ENCODE peak calls at places on chromosomes 4 and X, in four cellular contexts. B, H, M and Z are unnamed samples.

GRCh38 chrX:103792916-103793540 is 16.4 kb downstream of the PLP1 start:
- DNase-seq in H (no peak), M (no peak), B (no peak), Z (no peak)

GRCh38 chr4:10579700-10580099 is 104.9 kb downstream of the CLNK start:
- DNase-seq in H (no peak), B (no peak), M (no peak), Z (no peak)

GRCh38 chr4:101019941-101020401 is 327.4 kb downstream of the PPP3CA start:
- DNase-seq in H (peak; percentile 34), B (no peak), M (no peak), Z (no peak)

GRCh38 chr4:75545526-75545925 is 10.3 kb upstream of the ODAPH start:
- DNase-seq in M (no peak), B (no peak), H (no peak), Z (no peak)

GRCh38 chr4:41281038-41281634 is 24.4 kb downstream of the UCHL1 start:
- DNase-seq in M (peak; percentile 83), B (no peak), H (peak; percentile 57), Z (no peak)

GRCh38 chr4:78512357-78512920 is 39.1 kb upstream of the ANXA3 start:
- DNase-seq in B (no peak), M (peak; percentile 59), H (peak; percentile 70), Z (peak; percentile 61)

GRCh38 chr4:61468091-61468720 is 268.1 kb downstream of the ADGRL3 start:
- DNase-seq in H (no peak), M (no peak), B (no peak), Z (no peak)

GRCh38 chr4:168398188-168398587 is 79.6 kb upstream of the DDX60 start:
- DNase-seq in M (no peak), B (no peak), H (no peak), Z (no peak)

GRCh38 chrX:103480526-103480925 is 38.8 kb downstream of the RAB40A start:
- DNase-seq in M (no peak), B (no peak), H (no peak), Z (no peak)

GRCh38 chr4:24630937-24631336 is 46.6 kb upstream of the DHX15 start:
- DNase-seq in M (no peak), H (no peak), B (no peak), Z (no peak)

GRCh38 chrX:123899701-123900100 is 39.8 kb downstream of the XIAP start:
- DNase-seq in M (no peak), H (no peak), B (no peak), Z (no peak)

GRCh38 chrX:137432609-137433008 is 133.3 kb upstream of the ZIC3 start:
- DNase-seq in M (peak; percentile 37), B (no peak), H (no peak), Z (no peak)

GRCh38 chrX:65707153-65707552 is 39.7 kb downstream of the MSN start:
- DNase-seq in B (no peak), M (no peak), H (no peak), Z (no peak)

GRCh38 chrX:47370278-47370677 is at the start of gene ZNF157:
- DNase-seq in M (no peak), B (no peak), H (no peak), Z (no peak)

GRCh38 chr4:67549123-67549522 is 3.8 kb upstream of the CENPC start:
- DNase-seq in M (no peak), H (no peak), B (no peak), Z (no peak)

GRCh38 chr4:121785479-121785878 is 15.6 kb upstream of the EXOSC9 start:
- DNase-seq in B (no peak), H (no peak), M (no peak), Z (no peak)

GRCh38 chrX:19343085-19343461 is 654 bp upstream of the PDHA1 start:
- DNase-seq in M (no peak), H (no peak), B (no peak), Z (no peak)
- H3K4me3 ChIP-seq in M (peak overlapping the region; percentile 69), H (peak overlapping the region; percentile 60), B (peak overlapping the region; percentile 81), Z (no peak overlapping the region)

DNA sequence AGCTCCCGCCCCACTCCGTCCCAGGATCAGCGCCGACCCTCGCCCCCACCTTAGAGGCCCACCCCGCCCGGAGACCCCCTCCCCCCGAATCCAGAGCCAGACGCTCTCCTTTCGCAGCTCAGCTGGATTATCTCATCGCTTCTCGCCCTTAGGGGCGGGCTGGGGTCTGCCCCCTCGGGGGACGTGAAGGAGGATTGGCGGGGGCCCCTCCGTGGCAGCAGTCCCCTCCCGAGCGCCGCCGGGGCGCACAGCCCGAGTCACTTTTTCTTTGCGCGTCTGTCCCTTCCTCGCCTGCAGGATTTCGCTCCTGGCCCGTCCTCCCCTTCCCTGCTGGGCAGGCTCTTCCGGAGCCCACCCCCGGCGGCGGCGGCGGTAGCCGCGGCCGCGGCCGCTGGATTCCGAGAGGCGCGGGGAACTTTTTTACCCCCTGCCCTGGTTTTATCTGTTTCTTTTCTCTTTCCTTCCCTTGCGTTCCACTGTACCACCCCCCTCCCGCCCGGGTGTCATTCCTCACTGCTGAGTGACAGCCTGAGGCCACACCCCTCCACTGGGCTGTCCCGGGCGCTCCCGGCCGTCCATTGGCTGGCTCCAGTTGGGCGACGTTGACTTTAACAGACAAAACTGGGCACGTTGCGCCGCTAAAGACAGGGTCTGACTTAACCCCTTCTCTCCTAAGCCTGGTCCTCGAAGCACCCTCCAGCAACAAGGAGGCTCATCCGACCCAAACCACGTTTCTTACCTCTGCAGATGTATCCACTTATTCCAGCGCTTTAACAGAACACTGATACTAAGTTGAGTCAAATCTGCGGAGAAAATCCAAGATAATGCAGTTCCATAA is 467 bp upstream of the NKX3-2 start:
- DNase-seq in M (peak; percentile 86), H (peak; percentile 88), B (peak; percentile 71), Z (peak; percentile 86)
- H3K4me1 ChIP-seq in M (peaks cover 5% of the 10 kb centered on the region), H (peaks cover 12% of the 10 kb centered on the region), B (peaks cover 12% of the 10 kb centered on the region), Z (peaks cover 48% of the 10 kb centered on the region)

DNA sequence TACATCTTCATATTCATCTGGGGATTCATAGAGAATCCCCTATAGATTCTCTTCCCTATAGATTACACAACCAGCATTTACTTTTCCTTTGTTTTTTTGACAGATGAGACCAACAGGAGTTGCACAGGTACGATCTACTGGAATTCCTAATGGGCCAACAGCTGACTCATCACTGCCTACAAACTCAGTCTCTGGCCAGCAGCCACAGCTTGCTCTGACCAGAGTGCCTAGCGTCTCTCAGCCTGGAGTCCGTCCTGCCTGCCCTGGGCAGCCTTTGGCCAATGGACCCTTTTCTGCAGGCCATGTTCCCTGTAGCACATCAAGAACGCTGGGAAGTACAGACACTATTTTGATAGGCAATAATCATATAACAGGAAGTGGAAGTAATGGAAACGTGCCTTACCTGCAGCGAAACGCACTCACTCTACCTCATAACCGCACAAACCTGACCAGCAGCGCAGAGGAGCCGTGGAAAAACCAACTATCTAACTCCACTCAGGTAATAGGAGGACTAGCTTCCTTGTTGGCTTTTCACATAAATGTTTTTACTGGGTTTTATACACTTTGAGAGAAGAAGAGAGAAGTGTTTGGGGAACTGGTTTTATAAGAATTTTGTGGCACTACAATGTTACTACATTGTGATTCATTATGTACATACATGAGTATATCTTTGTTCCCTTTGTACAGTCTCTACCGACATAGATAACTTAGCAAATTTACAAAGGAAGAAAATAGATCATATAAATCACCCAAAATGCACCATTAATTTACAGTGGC is 137.2 kb downstream of the DIPK2B start:
- DNase-seq in M (no peak), B (no peak), H (peak; percentile 23), Z (no peak)
- TF ChIP-seq CTCF in M (no peak), B (no peak), H (no peak), Z (no peak)

DNA sequence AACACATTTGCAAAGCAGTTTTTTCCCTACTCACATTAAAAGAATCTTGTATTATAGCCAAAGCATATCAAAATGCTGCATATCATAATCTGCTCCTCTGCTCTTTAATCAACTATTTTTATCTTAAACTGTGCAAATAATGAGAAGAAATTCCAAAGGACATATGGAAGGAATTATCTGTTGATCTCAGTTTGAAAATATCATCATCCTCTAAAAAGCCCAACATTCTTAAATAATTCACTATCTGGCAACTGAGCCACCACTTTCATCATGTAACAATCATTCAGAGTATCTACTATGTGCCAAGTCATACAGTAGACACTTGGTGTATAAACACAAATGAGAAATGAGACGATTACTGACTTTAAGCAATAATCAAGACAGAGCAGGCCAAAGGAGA is 63.0 kb downstream of the PRSS12 start:
- DNase-seq in H (no peak), M (no peak), B (no peak), Z (no peak)
- H3K4me3 ChIP-seq in H (no peak overlapping the region), M (no peak overlapping the region), B (no peak overlapping the region), Z (no peak overlapping the region)

DNA sequence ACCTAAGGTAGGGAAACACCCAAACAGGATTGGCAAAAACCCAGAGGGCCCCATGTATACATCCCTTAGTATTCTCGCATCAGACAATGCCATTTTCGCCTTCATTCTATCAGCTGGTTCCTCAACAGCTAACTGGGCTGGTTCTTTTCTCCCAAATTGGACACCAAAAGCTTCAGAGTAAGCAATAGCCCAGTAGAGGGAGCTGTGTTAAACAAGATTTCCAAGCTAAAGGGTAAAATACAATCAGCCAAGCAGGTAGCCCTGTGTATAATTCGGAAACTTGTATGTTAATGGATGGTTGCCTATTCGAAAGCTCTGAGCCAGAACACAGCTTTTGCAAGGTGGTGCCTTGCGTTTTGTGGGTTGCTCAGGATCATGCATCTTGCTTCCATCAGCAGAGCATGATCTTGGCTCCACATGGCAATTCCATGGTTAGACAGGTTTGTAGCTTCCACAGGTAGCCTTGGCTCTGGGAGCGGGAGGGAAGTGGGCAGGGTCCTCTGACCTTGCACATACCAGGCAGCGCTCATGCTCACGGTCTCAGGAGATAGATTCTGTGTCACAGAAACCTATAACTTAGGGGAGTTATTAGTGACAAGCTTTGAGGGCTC is 115.2 kb upstream of the LNX1 start:
- DNase-seq in M (peak; percentile 73), H (peak; percentile 32), B (no peak), Z (no peak)
- H3K4me1 ChIP-seq in M (peaks cover 15% of the 10 kb centered on the region), H (peaks cover 7% of the 10 kb centered on the region), B (peaks cover 10% of the 10 kb centered on the region), Z (peaks cover 35% of the 10 kb centered on the region)

DNA sequence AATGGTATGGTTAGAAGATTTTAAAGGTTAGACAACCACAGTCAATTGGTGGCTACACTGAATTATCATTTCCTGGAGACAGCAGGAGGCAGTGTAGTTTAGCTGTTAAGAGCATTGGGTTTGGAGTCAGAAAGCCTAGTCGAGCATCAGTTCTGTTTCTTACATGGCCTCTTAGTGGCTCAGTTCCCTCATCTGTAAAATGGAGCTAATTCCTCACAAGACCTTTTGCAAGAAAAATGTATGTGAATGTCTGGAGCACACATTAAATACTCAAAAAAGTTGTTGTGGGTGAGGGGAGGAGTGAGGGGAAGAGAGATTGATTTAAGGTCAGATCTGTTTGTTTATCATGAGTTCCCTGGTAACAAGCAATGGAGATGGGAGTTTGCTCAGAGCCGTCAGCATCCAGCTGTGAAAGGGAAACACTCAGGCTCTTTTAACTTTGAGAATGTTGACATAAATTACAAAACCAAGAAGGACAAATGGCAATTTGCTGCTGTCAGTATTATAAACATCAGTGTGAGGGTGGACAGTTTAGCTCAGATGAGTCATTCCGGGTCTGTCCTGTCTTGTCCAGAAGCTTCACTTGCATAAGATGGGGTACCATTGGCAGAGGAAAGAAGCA is 98.2 kb upstream of the PGRMC2 start:
- DNase-seq in H (no peak), B (no peak), M (no peak), Z (no peak)
- TF ChIP-seq CTCF in H (no peak), B (peak; percentile 8), M (peak; percentile 22), Z (no peak)

DNA sequence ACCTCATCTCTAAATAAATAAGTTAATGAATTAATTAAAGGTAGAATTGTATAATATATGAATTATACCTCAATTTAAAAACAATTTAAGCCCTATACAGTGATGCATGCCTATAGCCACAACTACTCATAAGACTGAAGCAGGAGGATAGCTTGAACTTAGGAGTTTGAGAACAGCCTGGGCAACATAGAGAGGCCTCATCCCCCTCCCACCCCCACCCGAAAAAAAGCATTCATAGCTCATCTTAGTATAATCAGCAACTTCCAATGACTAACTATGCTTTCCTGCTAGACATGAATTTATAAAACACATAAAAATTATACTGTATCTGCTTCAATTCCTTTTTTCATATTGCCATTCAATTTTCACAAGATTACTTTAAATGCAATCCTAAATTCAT is 1.6 kb downstream of the LRBA start:
- DNase-seq in M (no peak), H (no peak), B (no peak), Z (no peak)
- H3K4me3 ChIP-seq in M (peak overlapping the region; percentile 99), H (peak overlapping the region; percentile 78), B (peak overlapping the region; percentile 98), Z (peak overlapping the region; percentile 88)